ENCODE peak calls at places on chromosomes 13 and 19, in seven cellular contexts. R, X, J, Y, U, W and V are unnamed samples.

GRCh38 chr19:11054200-11054599 is 35.1 kb upstream of the LDLR start:
- DNase-seq in R (no peak), X (no peak), J (no peak), Y (no peak), U (no peak), W (no peak), V (no peak)

GRCh38 chr13:98495627-98496238 is 81.2 kb downstream of the STK24 start:
- DNase-seq in R (no peak), X (no peak), J (no peak), Y (no peak), U (no peak), W (no peak), V (no peak)

GRCh38 chr13:99987180-99988047 is 5.8 kb downstream of the ZIC2 start:
- DNase-seq in R (no peak), X (no peak), J (no peak), Y (no peak), U (peak; percentile 40), W (no peak), V (no peak)

GRCh38 chr19:43675906-43676305 is 5.9 kb upstream of the PLAUR start:
- DNase-seq in R (no peak), X (no peak), J (no peak), Y (no peak), U (no peak), W (no peak), V (no peak)

GRCh38 chr19:50315773-50316448 is 13.3 kb downstream of the KCNC3 start:
- DNase-seq in R (peak; percentile 50), X (no peak), J (no peak), Y (no peak), U (peak; percentile 86), W (no peak), V (no peak)

GRCh38 chr13:31234729-31235128 is 35.0 kb downstream of the B3GLCT start:
- DNase-seq in R (no peak), X (no peak), J (no peak), Y (no peak), U (peak; percentile 65), W (no peak), V (no peak)

GRCh38 chr13:42001580-42001979 is 40.7 kb upstream of the VWA8 start:
- DNase-seq in R (no peak), X (no peak), J (no peak), Y (no peak), U (peak; percentile 28), W (peak; percentile 57), V (no peak)

GRCh38 chr13:92255533-92255932 is 857.1 kb downstream of the GPC5 start:
- DNase-seq in R (no peak), X (no peak), J (no peak), Y (no peak), U (no peak), W (no peak), V (no peak)

GRCh38 chr13:107884564-107884963 is 330.8 kb downstream of the LIG4 start:
- DNase-seq in R (no peak), X (no peak), J (no peak), Y (no peak), U (no peak), W (no peak), V (no peak)

GRCh38 chr19:42069619-42070293 is at the start of gene GRIK5:
- DNase-seq in R (no peak), X (no peak), J (no peak), Y (no peak), U (peak; percentile 66), W (no peak), V (no peak)
- H3K27ac ChIP-seq in R (no peak within 1 kb of the TSS), X (no peak within 1 kb of the TSS), J (no peak within 1 kb of the TSS), Y (no peak within 1 kb of the TSS), U (peak within 1 kb of the TSS; percentile 72), W (no peak within 1 kb of the TSS), V (peak within 1 kb of the TSS; percentile 76)

DNA sequence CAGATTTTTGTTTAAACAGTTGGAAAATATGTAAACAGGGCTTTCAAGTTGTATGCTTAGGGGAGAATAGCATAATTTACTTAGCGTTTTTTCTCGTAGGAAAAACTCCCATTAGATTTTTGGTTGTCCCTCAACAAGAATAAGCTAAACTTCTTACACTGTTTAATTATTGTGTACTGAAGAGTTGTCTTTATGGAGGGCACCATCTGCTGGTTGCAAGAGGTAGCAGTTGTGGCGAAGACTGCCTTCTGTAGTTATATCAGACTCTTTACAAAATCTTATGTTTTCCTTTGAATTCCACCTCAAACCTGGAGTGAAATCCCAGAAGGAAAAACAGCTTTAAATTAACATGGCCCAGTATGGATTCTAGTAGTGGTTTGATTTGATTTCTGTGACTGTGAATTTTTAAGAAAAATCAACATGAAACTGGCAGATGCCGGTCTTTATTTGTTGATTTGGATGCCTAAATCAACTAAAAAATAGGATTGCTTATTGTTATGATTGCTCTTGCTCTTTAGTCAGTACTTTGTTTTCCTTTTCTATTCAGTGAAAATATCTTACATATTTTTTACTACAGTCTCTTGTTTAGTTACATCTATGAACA is 53.4 kb downstream of the PDS5B start:
- DNase-seq in R (no peak), X (peak; percentile 48), J (peak; percentile 15), Y (peak; percentile 67), U (peak; percentile 68), W (no peak), V (no peak)
- TF ChIP-seq CTCF in R (peak; percentile 72), X (peak; percentile 67), J (peak; percentile 83), Y (peak; percentile 69), U (peak; percentile 89), W (peak; percentile 67), V (peak; percentile 68)

DNA sequence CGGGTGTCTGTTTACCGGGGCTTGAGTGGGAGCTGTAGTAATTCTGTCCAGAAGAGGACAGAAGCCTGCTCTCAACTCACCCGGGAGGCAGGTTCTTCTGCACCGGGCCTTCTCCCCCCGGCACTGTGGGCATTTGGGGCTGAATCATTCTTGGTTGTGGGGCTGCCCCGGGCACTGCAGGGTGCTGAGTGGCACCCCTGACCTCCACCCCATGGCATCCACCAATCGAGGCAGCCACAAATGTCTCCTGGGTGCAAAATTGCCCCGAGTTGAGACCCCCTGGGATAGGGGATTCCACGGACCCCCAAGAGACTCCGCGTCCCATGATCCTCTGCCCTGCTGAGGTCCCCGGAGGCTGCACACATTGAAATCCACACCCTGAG is 68.8 kb downstream of the GNG7 start:
- DNase-seq in R (peak; percentile 76), X (no peak), J (no peak), Y (no peak), U (no peak), W (no peak), V (no peak)
- H3K4me3 ChIP-seq in R (no peak overlapping the region), X (no peak overlapping the region), J (no peak overlapping the region), Y (no peak overlapping the region), U (no peak overlapping the region), W (no peak overlapping the region), V (peak overlapping the region; percentile 61)

GRCh38 chr13:102699419-102699961 is 4.6 kb upstream of the METTL21C start:
- DNase-seq in R (no peak), X (no peak), J (no peak), Y (no peak), U (no peak), W (no peak), V (no peak)

GRCh38 chr13:102696465-102696864 is 1.6 kb upstream of the METTL21C start:
- DNase-seq in R (no peak), X (no peak), J (no peak), Y (no peak), U (no peak), W (no peak), V (no peak)

GRCh38 chr13:102697264-102697663 is 2.4 kb upstream of the METTL21C start:
- DNase-seq in R (no peak), X (no peak), J (no peak), Y (no peak), U (no peak), W (no peak), V (no peak)

GRCh38 chr13:102698649-102698980 is 3.8 kb upstream of the METTL21C start:
- DNase-seq in R (no peak), X (no peak), J (no peak), Y (no peak), U (no peak), W (no peak), V (no peak)

GRCh38 chr13:102697929-102698648 is 3.2 kb upstream of the METTL21C start:
- DNase-seq in R (no peak), X (no peak), J (no peak), Y (no peak), U (no peak), W (no peak), V (no peak)
- H3K27ac ChIP-seq in R (no peak overlapping the region), X (no peak overlapping the region), J (no peak overlapping the region), Y (no peak overlapping the region), U (no peak overlapping the region), W (no peak overlapping the region), V (no peak overlapping the region)

GRCh38 chr19:14514215-14514871 is 3.9 kb downstream of the DNAJB1 start:
- DNase-seq in R (no peak), X (no peak), J (no peak), Y (no peak), U (no peak), W (no peak), V (no peak)

GRCh38 chr19:14516746-14517438 is 1.3 kb downstream of the DNAJB1 start:
- DNase-seq in R (no peak), X (peak; percentile 63), J (no peak), Y (peak; percentile 21), U (no peak), W (no peak), V (no peak)

GRCh38 chr19:14517446-14517839 is 754 bp downstream of the DNAJB1 start:
- DNase-seq in R (no peak), X (no peak), J (no peak), Y (peak; percentile 50), U (no peak), W (peak; percentile 42), V (no peak)

GRCh38 chr19:14515501-14516047 is 2.6 kb downstream of the DNAJB1 start:
- DNase-seq in R (no peak), X (no peak), J (no peak), Y (no peak), U (no peak), W (no peak), V (no peak)

DNA sequence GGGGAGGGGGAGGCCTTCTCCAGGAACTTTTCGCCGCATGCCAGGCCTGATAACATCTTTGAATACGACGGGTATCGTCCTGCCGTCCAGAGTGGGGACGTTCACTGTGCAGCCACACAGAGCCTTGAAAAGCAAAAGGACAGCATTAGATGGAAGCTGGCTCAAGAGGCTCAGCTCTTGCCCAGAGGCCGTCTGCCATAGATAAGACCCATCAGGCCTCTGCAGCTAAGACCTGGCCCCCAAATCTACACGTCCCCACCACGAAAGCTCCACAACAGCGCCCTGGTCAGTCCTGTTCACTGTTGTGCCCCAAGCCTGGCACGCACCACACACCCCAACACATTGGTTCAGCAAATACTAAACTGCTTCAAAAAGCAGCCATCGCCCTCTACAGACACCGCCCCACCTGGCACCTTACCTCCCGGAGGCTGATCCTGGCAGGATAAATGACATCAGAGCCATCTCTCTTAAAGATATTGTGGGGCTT is 2.1 kb downstream of the DNAJB1 start:
- DNase-seq in R (no peak), X (peak; percentile 64), J (no peak), Y (no peak), U (peak; percentile 22), W (no peak), V (no peak)
- TF ChIP-seq CTCF in R (no peak), X (no peak), J (no peak), Y (no peak), U (no peak), W (no peak), V (no peak)

GRCh38 chr13:113969311-113969972 is 4.4 kb downstream of the C13orf46 start:
- DNase-seq in R (peak; percentile 57), X (no peak), J (no peak), Y (no peak), U (no peak), W (no peak), V (no peak)
- H3K4me3 ChIP-seq in R (no peak overlapping the region), X (no peak overlapping the region), J (no peak overlapping the region), Y (no peak overlapping the region), U (no peak overlapping the region), W (no peak overlapping the region), V (no peak overlapping the region)

GRCh38 chr19:51473009-51473707 is 5.2 kb upstream of the CEACAM18 start:
- DNase-seq in R (no peak), X (peak; percentile 83), J (peak; percentile 15), Y (peak; percentile 61), U (peak; percentile 87), W (peak; percentile 82), V (no peak)
- H3K27ac ChIP-seq in R (no peak overlapping the region), X (no peak overlapping the region), J (no peak overlapping the region), Y (no peak overlapping the region), U (no peak overlapping the region), W (no peak overlapping the region), V (no peak overlapping the region)